ENCODE peak calls at places on chromosomes 11 and 22, in five cellular contexts. P is WTC11, M is mesothelial cell of epicardium, Q is fibroblast of lung, T is neural progenitor cell. K is an unnamed sample.

GRCh38 chr22:29456211-29456671 is 17.9 kb downstream of the RFPL1 start:
- DNase-seq in M (no peak), T (peak), P (no peak), Q (peak), K (no peak)

GRCh38 chr11:45777127-45777969 is 27.6 kb upstream of the SLC35C1 start:
- DNase-seq in P (no peak), M (no peak), T (no peak), Q (no peak), K (no peak)

GRCh38 chr22:32426881-32427280 is 14.8 kb upstream of the RTCB start:
- DNase-seq in M (no peak), P (no peak), T (no peak), Q (no peak), K (no peak)

GRCh38 chr22:46714550-46714949 is 23.5 kb downstream of the CERK start:
- DNase-seq in M (no peak), P (no peak), Q (peak), T (no peak), K (no peak)

GRCh38 chr22:45645150-45645525 is 26.5 kb upstream of the ATXN10 start:
- DNase-seq in M (no peak), T (no peak), Q (no peak), P (no peak), K (no peak)

GRCh38 chr22:38267086-38267485 is 5.7 kb downstream of the TMEM184B start:
- DNase-seq in M (no peak), P (no peak), Q (peak), T (no peak), K (no peak)

GRCh38 chr11:102530558-102530957 is at the start of gene MMP7:
- DNase-seq in P (no peak), T (no peak), Q (peak), M (no peak), K (no peak)

GRCh38 chr11:74232316-74232950 is 61.3 kb downstream of the PPME1 start:
- DNase-seq in P (no peak), M (no peak), Q (no peak), T (no peak), K (no peak)

GRCh38 chr22:44329179-44329796 is 16.5 kb upstream of the SHISAL1 start:
- DNase-seq in M (no peak), T (no peak), Q (no peak), P (no peak), K (no peak)

GRCh38 chr11:99316761-99317475 is 296.2 kb downstream of the CNTN5 start:
- DNase-seq in M (no peak), P (no peak), Q (peak), T (no peak), K (no peak)

GRCh38 chr22:33593818-33594217 is 326.5 kb downstream of the LARGE1 start:
- DNase-seq in P (no peak), Q (no peak), T (no peak), M (no peak), K (no peak)

GRCh38 chr11:111531687-111532364 is 8.7 kb upstream of the LAYN start:
- DNase-seq in P (no peak), Q (peak), T (no peak), M (no peak), K (no peak)

GRCh38 chr11:393219-394033 is 583 bp upstream of the PKP3 start:
- DNase-seq in M (no peak), Q (peak), P (no peak), T (no peak), K (no peak)

GRCh38 chr11:109514313-109515018 is 92.5 kb downstream of the C11orf87 start:
- DNase-seq in M (no peak), T (no peak), P (no peak), Q (no peak), K (no peak)

GRCh38 chr11:2797181-2797711 is 88.3 kb downstream of the CDKN1C start:
- DNase-seq in M (peak), Q (no peak), P (peak), T (no peak), K (peak)

GRCh38 chr11:111206472-111206871 is 39.1 kb upstream of the POU2AF2 start:
- DNase-seq in T (no peak), Q (peak), P (no peak), M (no peak), K (no peak)

GRCh38 chr11:87137711-87138110 is 100.0 kb downstream of the TMEM135 start:
- DNase-seq in P (no peak), M (no peak), T (no peak), Q (peak), K (no peak)

GRCh38 chr11:134254433-134254832 is 1.1 kb downstream of the ACAD8 start:
- DNase-seq in Q (no peak), M (no peak), T (no peak), P (no peak), K (no peak)

GRCh38 chr22:46936378-46936916 is 174.0 kb downstream of the TBC1D22A start:
- DNase-seq in T (no peak), P (no peak), M (no peak), Q (peak), K (no peak)

GRCh38 chr11:34029176-34029575 is 22.4 kb upstream of the CAPRIN1 start:
- DNase-seq in Q (no peak), M (no peak), P (no peak), T (no peak), K (no peak)

GRCh38 chr22:29627196-29627535 is 23.7 kb downstream of the NF2 start:
- DNase-seq in P (no peak), Q (no peak), M (no peak), T (no peak), K (no peak)

DNA sequence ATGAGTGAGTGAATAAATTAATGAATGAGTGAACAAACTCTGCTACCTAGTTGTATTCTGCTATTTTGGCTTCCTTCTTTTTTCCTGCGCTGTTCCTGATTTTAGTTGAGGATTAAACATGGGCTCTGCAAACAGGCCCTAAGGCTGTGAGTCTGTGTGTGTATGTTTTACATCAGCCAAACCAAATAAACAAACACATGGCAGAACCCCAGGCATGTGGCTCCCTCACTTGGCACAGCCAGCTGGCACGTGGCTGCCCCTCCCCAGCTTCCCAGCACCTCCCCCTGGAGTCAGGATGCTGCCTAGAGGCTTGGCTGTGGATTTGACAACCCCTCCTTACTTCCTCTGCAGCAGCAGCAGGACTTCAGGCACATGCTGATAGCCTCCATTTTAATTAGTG is 593.2 kb downstream of the INSC start:
- DNase-seq in P (peak), T (peak), Q (peak), M (no peak), K (no peak)
- TF ChIP-seq CTCF in P (no peak), T (no peak), Q (no peak), M (no peak), K (no peak)

GRCh38 chr11:12524865-12525264 is 147.5 kb downstream of the PARVA start:
- DNase-seq in Q (no peak), T (no peak), M (no peak), P (no peak), K (no peak)
- TF ChIP-seq CTCF in Q (no peak), T (no peak), M (no peak), P (no peak), K (no peak)

GRCh38 chr11:30914143-30914762 is 328.1 kb upstream of the MPPED2 start:
- DNase-seq in Q (peak), P (peak), T (peak), M (peak), K (peak)
- TF ChIP-seq CTCF in Q (peak), P (peak), T (peak), M (no peak), K (peak)

DNA sequence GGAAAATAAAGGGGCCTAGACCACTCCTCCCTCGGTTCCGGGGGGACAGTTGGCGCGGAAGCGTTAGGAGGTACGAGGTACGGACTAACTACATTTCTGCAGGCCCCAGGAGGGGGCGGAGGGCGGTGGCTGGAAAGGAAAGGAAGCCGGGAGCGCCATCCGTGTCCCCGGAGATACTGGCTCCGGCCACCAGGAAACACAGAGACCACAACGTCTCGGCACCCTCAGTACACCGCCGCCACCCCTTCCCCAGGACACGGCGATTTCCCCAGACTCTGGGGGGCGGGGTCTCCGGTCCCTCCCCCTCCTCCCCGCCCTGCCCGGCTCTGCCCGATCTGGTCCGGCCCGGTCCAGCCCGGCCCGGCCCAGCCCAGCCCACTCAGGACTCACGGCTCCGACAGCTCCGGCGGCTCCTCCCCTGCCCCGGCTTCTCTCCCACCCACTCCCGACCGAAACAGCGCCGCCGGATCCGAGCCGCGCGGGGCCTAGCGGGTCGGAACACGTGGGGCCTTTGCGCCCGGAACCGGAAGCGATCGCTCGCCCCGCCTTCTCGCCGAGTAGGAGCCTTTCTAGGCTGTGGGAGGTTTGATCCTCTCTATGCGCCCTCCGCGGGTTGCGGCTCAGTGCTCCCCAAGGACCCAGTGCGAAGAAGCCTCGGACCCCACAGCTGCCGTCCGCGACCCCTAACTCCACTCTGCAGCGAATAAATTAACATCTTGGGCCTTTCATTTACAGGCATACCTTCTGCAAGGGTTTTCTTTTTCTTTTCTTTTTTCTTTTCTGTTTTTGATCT is at the start of gene ZNF202:
- DNase-seq in T (peak), Q (peak), M (peak), P (peak), K (peak)
- TF ChIP-seq CTCF in T (peak), Q (peak), M (peak), P (no peak), K (peak)

GRCh38 chr11:71453021-71453910 is at the start of gene NADSYN1:
- DNase-seq in P (peak), M (peak), T (peak), Q (peak), K (peak)
- TF ChIP-seq CTCF in P (no peak), M (no peak), T (no peak), Q (no peak), K (no peak)